ENCODE peak calls at places on chromosomes 5 and 9, in six cellular contexts. F is HL-60, D is nephron progenitor cell, L is GM23338, X is gastrocnemius medialis, W is foreskin fibroblast. K is an unnamed sample.

GRCh38 chr5:40483316-40483715 is 196.4 kb upstream of the PTGER4 start:
- DNase-seq in X (no peak), W (peak; percentile 40), F (no peak), D (no peak), L (no peak), K (no peak)

GRCh38 chr9:105148328-105149006 is 96.0 kb upstream of the SLC44A1 start:
- DNase-seq in W (peak; percentile 12), X (no peak), D (peak; percentile 12), L (peak; percentile 69), F (no peak), K (peak; percentile 51)

GRCh38 chr9:131297903-131298302 is 8.4 kb downstream of the PLPP7 start:
- DNase-seq in W (peak; percentile 61), D (no peak), F (no peak), L (no peak), X (peak; percentile 81), K (no peak)

GRCh38 chr9:90024419-90024818 is 419.6 kb downstream of the GADD45G start:
- DNase-seq in F (no peak), L (no peak), W (no peak), X (no peak), D (no peak), K (no peak)

GRCh38 chr9:88051138-88051537 is 76.8 kb upstream of the CDK20 start:
- DNase-seq in L (no peak), D (no peak), X (no peak), W (no peak), F (no peak), K (no peak)

GRCh38 chr5:82396871-82397514 is 118.8 kb upstream of the RPS23 start:
- DNase-seq in F (no peak), D (no peak), X (peak; percentile 58), L (no peak), W (peak; percentile 99), K (no peak)

GRCh38 chr5:133245191-133246052 is 193.6 kb downstream of the HSPA4 start:
- DNase-seq in D (no peak), W (peak; percentile 74), L (no peak), F (no peak), X (peak; percentile 52), K (no peak)

GRCh38 chr9:108618906-108619550 is 236.8 kb downstream of the ACTL7B start:
- DNase-seq in D (no peak), L (no peak), X (no peak), W (peak; percentile 22), F (no peak), K (no peak)

GRCh38 chr9:2824564-2824963 is 19.3 kb downstream of the PUM3 start:
- DNase-seq in D (peak; percentile 28), X (no peak), F (no peak), W (no peak), L (peak; percentile 77), K (peak; percentile 63)
- TF ChIP-seq CTCF in D (peak; percentile 44), X (no peak), F (no peak), W (peak; percentile 2), L (peak; percentile 72), K (peak; percentile 66)

DNA sequence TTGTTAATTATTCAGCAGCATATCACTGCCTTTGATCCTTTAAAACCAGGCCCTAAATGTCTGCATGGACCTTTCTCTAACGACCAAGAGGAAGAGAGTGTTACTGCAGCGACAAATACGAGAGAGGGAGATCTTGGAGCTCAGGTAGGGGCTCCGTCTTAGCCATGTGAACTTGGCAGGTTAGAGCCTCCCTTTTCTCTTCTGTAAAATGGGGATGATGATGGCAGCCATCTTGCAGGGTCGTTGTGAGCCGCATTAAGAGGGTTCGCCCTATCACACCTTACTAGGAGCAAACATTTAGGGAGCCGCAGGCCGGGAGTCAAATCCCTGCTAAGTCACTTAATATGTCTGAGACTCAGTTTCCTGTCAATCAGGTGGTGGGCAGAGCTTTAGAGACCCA is 1.6 kb downstream of the ENG start:
- DNase-seq in D (no peak), W (no peak), F (no peak), X (no peak), L (no peak), K (no peak)
- TF ChIP-seq CTCF in D (no peak), W (no peak), F (no peak), X (no peak), L (no peak), K (no peak)

GRCh38 chr5:162607879-162608278 is 540.3 kb downstream of the GABRG2 start:
- DNase-seq in F (no peak), D (no peak), X (no peak), L (peak; percentile 25), W (no peak), K (no peak)
- TF ChIP-seq CTCF in F (no peak), D (peak; percentile 46), X (no peak), L (peak; percentile 55), W (no peak), K (peak; percentile 63)

GRCh38 chr9:36091028-36091953 is 45.2 kb upstream of the GLIPR2 start:
- DNase-seq in X (peak; percentile 13), D (peak; percentile 10), W (peak; percentile 51), F (no peak), L (peak; percentile 60), K (no peak)
- TF ChIP-seq CTCF in X (no peak), D (no peak), W (no peak), F (no peak), L (no peak), K (peak; percentile 6)

DNA sequence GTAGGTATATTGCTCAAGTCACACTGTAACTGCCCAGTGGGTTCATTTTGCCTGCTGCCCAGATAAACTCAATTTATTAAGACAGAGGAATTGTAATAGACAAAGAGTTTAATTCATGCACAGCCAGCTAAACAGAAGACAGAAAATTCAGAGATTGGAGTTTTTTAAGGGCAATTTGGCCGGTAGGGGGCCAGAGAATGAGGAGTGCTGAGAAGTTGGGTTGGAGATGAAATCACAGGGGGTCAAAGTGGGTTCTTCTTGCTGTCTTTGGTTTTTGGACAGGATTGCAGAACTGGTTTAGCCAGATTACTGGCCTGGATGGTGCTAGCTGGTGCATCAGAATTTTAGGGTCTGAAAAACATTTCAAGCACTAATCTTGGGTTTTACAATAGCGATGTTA is 20.7 kb upstream of the IL33 start:
- DNase-seq in W (no peak), L (peak; percentile 38), X (no peak), D (peak; percentile 6), F (no peak), K (no peak)
- TF ChIP-seq CTCF in W (peak; percentile 21), L (peak; percentile 60), X (no peak), D (peak; percentile 14), F (no peak), K (peak; percentile 39)

DNA sequence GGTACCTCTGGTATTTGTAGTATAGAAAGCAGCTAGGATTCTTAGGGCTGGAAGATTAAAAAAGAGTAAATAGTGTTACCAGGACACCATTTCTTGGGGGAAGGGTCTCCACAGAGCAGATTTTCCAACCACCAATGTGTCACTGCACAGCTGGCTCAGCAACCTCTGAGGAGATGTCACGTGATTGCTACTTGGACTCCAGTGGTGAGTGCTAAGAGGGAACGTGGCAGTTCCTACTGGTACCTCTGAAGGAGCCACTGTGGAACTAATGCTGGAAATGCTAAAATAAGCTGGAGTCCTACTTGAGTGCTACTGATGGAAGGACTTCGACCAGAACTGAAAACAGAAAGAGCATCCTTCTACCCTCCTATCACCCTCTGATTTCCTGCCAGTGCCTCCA is 36.1 kb upstream of the SPDL1 start:
- DNase-seq in X (no peak), F (no peak), W (peak; percentile 18), D (no peak), L (no peak), K (no peak)
- TF ChIP-seq CTCF in X (no peak), F (no peak), W (no peak), D (no peak), L (no peak), K (no peak)

GRCh38 chr5:157366741-157367684 is 93.0 kb upstream of the NIPAL4 start:
- DNase-seq in D (peak; percentile 49), X (peak; percentile 23), W (peak; percentile 71), F (no peak), L (peak; percentile 71), K (peak; percentile 72)
- TF ChIP-seq CTCF in D (peak; percentile 67), X (no peak), W (peak; percentile 65), F (no peak), L (peak; percentile 58), K (peak; percentile 76)

GRCh38 chr5:159441441-159441840 is 111.2 kb upstream of the IL12B start:
- DNase-seq in F (no peak), D (peak; percentile 30), X (no peak), W (no peak), L (peak; percentile 68), K (peak; percentile 56)
- TF ChIP-seq CTCF in F (no peak), D (peak; percentile 33), X (no peak), W (peak; percentile 4), L (peak; percentile 42), K (peak; percentile 49)